ENCODE peak calls at places on chromosome 16, in four cellular contexts. J is uterus, H is Peyer's patch, X is stomach. K is an unnamed sample.

GRCh38 chr16:3829631-3830536 is 50.6 kb downstream of the CREBBP start:
- DNase-seq in J (no peak), H (no peak), X (no peak), K (no peak)

GRCh38 chr16:11072420-11073153 is 128.2 kb downstream of the CLEC16A start:
- DNase-seq in J (no peak), H (no peak), X (no peak), K (no peak)

GRCh38 chr16:84643180-84643583 is 5.1 kb upstream of the KLHL36 start:
- DNase-seq in J (peak; percentile 91), H (peak; percentile 67), X (peak; percentile 45), K (peak; percentile 88)

GRCh38 chr16:13298676-13299075 is 397.3 kb downstream of the SHISA9 start:
- DNase-seq in J (no peak), H (no peak), X (no peak), K (no peak)

GRCh38 chr16:12210258-12210880 is 233.8 kb downstream of the SNX29 start:
- DNase-seq in J (no peak), H (no peak), X (no peak), K (no peak)

GRCh38 chr16:17271687-17272086 is 199.1 kb downstream of the XYLT1 start:
- DNase-seq in J (no peak), H (no peak), X (peak; percentile 62), K (no peak)

GRCh38 chr16:73057369-73058210 is 9.7 kb upstream of the ZFHX3 start:
- DNase-seq in J (peak; percentile 54), H (peak; percentile 50), X (no peak), K (no peak)

GRCh38 chr16:50323335-50324011 is 45.3 kb downstream of the BRD7 start:
- DNase-seq in J (no peak), H (no peak), X (no peak), K (no peak)

GRCh38 chr16:28193530-28194423 is 18.0 kb downstream of the XPO6 start:
- DNase-seq in J (no peak), H (peak; percentile 60), X (no peak), K (no peak)

GRCh38 chr16:48215738-48216137 is 28.4 kb upstream of the LONP2 start:
- DNase-seq in J (no peak), H (no peak), X (no peak), K (no peak)

GRCh38 chr16:85168732-85169256 is 56.5 kb upstream of the CIBAR2 start:
- DNase-seq in J (peak; percentile 78), H (peak; percentile 59), X (no peak), K (peak; percentile 73)

DNA sequence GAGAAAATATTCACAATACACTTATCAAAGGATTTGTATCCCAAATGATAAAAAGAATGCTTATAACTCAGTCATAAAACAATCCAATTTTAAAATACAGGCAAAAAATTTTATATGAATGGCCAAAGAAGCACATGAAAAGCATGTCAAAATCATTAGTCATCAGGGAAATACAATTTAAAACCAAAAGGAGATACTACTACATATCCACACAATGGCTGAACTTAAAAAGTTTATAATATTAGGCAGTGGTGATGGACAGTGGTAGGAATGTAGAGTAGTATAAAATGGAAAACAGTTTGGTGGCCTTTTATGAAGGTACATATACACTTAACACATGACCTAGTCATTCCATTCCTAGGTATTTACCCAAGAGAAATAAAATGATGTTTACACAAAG is 12.2 kb downstream of the CMC2 start:
- DNase-seq in J (no peak), H (no peak), X (no peak), K (no peak)
- H3K4me1 ChIP-seq in J (no peaks in the 10 kb centered on the region), H (no peaks in the 10 kb centered on the region), X (peaks cover 14% of the 10 kb centered on the region), K (peaks cover 17% of the 10 kb centered on the region)

GRCh38 chr16:15835136-15835878 is 21.5 kb downstream of the MYH11 start:
- DNase-seq in J (no peak), H (no peak), X (no peak), K (no peak)

GRCh38 chr16:15832241-15832640 is 24.6 kb downstream of the MYH11 start:
- DNase-seq in J (no peak), H (no peak), X (no peak), K (no peak)

GRCh38 chr16:15836074-15836473 is 20.8 kb downstream of the MYH11 start:
- DNase-seq in J (no peak), H (no peak), X (no peak), K (no peak)

GRCh38 chr16:15830832-15831451 is 25.9 kb downstream of the MYH11 start:
- DNase-seq in J (no peak), H (no peak), X (no peak), K (no peak)

DNA sequence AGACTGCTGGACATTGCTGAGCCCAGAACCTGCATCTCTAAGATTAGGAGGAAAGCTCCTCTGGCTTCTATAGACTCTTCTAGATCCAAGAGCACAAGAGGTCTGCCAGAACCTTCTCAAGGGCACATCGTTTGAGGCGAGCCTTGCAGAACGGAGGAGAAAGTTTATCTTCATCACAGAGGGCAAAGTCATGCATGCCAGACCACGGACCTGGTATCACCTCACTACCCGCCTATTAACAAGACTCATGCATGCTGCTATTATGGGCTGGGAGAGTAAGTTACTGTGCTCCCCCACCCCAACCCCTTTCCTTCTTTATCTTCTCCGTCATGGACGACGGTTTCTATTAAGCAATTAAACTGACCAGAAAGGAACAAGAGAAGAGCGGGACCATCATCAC is 23.3 kb downstream of the MYH11 start:
- DNase-seq in J (no peak), H (no peak), X (no peak), K (no peak)
- H3K4me3 ChIP-seq in J (no peak overlapping the region), H (no peak overlapping the region), X (no peak overlapping the region), K (no peak overlapping the region)

GRCh38 chr16:58176608-58177346 is 21.1 kb downstream of the CSNK2A2 start:
- DNase-seq in J (no peak), H (no peak), X (no peak), K (no peak)

GRCh38 chr16:58177347-58177710 is 20.6 kb downstream of the CSNK2A2 start:
- DNase-seq in J (no peak), H (no peak), X (no peak), K (no peak)
- H3K4me1 ChIP-seq in J (no peaks in the 10 kb centered on the region), H (no peaks in the 10 kb centered on the region), X (no peaks in the 10 kb centered on the region), K (no peaks in the 10 kb centered on the region)

DNA sequence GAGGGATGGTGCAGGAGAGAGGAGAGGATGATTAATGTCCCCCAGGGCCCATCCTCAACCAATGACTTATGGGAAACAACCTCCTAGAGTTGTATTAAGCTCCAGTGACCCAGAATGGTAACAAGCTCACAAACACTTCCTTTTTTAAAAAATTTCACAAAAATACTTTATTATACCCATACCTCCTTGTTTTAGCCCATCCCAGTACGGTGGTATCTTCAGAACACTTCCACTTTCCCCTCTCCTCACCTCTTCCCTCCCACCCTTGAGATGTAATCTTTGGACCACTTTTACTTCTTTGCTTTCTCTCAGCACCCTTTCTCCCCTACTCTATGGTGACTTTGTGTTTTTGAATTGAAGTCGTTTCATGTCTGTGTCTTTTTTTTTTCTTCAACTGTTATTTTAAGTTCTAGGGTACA is 124.3 kb downstream of the PRKCB start:
- DNase-seq in J (no peak), H (no peak), X (no peak), K (no peak)
- H3K4me3 ChIP-seq in J (no peak overlapping the region), H (no peak overlapping the region), X (no peak overlapping the region), K (no peak overlapping the region)

GRCh38 chr16:25006504-25007055 is 8.6 kb downstream of the ARHGAP17 start:
- DNase-seq in J (no peak), H (peak; percentile 73), X (no peak), K (no peak)
- H3K4me1 ChIP-seq in J (no peaks in the 10 kb centered on the region), H (no peaks in the 10 kb centered on the region), X (peaks cover 27% of the 10 kb centered on the region), K (peaks cover 67% of the 10 kb centered on the region)

GRCh38 chr16:88855736-88856121 is 1.0 kb downstream of the GALNS start:
- DNase-seq in J (peak; percentile 29), H (no peak), X (no peak), K (no peak)
- H3K4me3 ChIP-seq in J (no peak overlapping the region), H (peak overlapping the region; percentile 81), X (peak overlapping the region; percentile 95), K (peak overlapping the region; percentile 93)

GRCh38 chr16:88541831-88542230 is 28.4 kb upstream of the ZC3H18 start:
- DNase-seq in J (no peak), H (no peak), X (no peak), K (no peak)
- H3K4me1 ChIP-seq in J (no peaks in the 10 kb centered on the region), H (no peaks in the 10 kb centered on the region), X (peaks cover 2% of the 10 kb centered on the region), K (no peaks in the 10 kb centered on the region)

GRCh38 chr16:1172651-1173050 is 19.7 kb downstream of the CACNA1H start:
- DNase-seq in J (no peak), H (no peak), X (no peak), K (no peak)
- H3K4me3 ChIP-seq in J (no peak overlapping the region), H (no peak overlapping the region), X (no peak overlapping the region), K (no peak overlapping the region)

GRCh38 chr16:526181-527014 is 1.1 kb upstream of the CAPN15 start:
- DNase-seq in J (no peak), H (peak; percentile 60), X (peak; percentile 69), K (peak; percentile 70)

GRCh38 chr16:530111-530817 is 2.8 kb downstream of the CAPN15 start:
- DNase-seq in J (no peak), H (peak; percentile 78), X (no peak), K (no peak)

GRCh38 chr16:529012-529575 is 1.6 kb downstream of the CAPN15 start:
- DNase-seq in J (no peak), H (peak; percentile 60), X (no peak), K (no peak)

GRCh38 chr16:527015-527903 is at the start of gene CAPN15:
- DNase-seq in J (peak; percentile 88), H (peak; percentile 92), X (peak; percentile 90), K (peak; percentile 86)

GRCh38 chr16:528111-529011 is 849 bp downstream of the CAPN15 start:
- DNase-seq in J (peak; percentile 44), H (peak; percentile 88), X (peak; percentile 66), K (peak; percentile 67)
- H3K4me1 ChIP-seq in J (peaks cover 26% of the 10 kb centered on the region), H (no peaks in the 10 kb centered on the region), X (peaks cover 43% of the 10 kb centered on the region), K (peaks cover 49% of the 10 kb centered on the region)

GRCh38 chr16:31487076-31487719 is 4.3 kb downstream of the SLC5A2 start:
- DNase-seq in J (no peak), H (no peak), X (no peak), K (no peak)
- H3K4me3 ChIP-seq in J (peak overlapping the region; percentile 35), H (peak overlapping the region; percentile 57), X (peak overlapping the region; percentile 58), K (peak overlapping the region; percentile 41)

K was measured in right atrium auricular region.